ENCODE peak calls at places on chromosomes 3 and 15, in ten cellular contexts. U is IMR-90, H is HCT116, E is fibroblast of lung, B is kidney, J is keratinocyte, M is colonic mucosa, A is K562, Q is SK-N-SH, S is MM.1S. W is an unnamed sample.

GRCh38 chr3:122944671-122945151 is 82.9 kb downstream of the SEMA5B start:
- DNase-seq in H (no peak), B (peak), U (no peak), A (no peak), J (no peak), Q (no peak), E (peak), S (no peak), M (no peak), W (no peak)

GRCh38 chr3:66398228-66399025 is 102.4 kb downstream of the LRIG1 start:
- DNase-seq in Q (no peak), A (no peak), B (no peak), E (no peak), H (no peak), J (no peak), M (no peak), U (peak), S (no peak), W (no peak)

GRCh38 chr3:65844370-65844769 is 194.3 kb downstream of the MAGI1 start:
- DNase-seq in H (no peak), Q (no peak), B (no peak), E (no peak), J (no peak), S (no peak), M (no peak), A (no peak), U (no peak), W (no peak)

GRCh38 chr3:49609815-49610214 is 55.5 kb downstream of the BSN start:
- DNase-seq in Q (peak), U (no peak), H (no peak), B (no peak), E (no peak), J (no peak), S (no peak), A (no peak), M (no peak), W (no peak)

GRCh38 chr15:56168394-56168793 is 75.3 kb downstream of the RFX7 start:
- DNase-seq in H (no peak), S (no peak), E (peak), B (no peak), Q (no peak), M (no peak), U (peak), J (no peak), A (no peak), W (no peak)

GRCh38 chr15:81092559-81092902 is 41.5 kb upstream of the CFAP161 start:
- DNase-seq in M (no peak), J (no peak), A (no peak), Q (no peak), S (no peak), B (no peak), H (no peak), E (no peak), U (no peak), W (no peak)

GRCh38 chr3:197428117-197428761 is 127.5 kb downstream of the BDH1 start:
- DNase-seq in A (peak), E (peak), Q (peak), H (peak), B (peak), M (peak), U (peak), J (no peak), S (no peak), W (peak)

GRCh38 chr15:80429964-80430363 is 25.8 kb downstream of the ARNT2 start:
- DNase-seq in H (no peak), M (no peak), Q (no peak), B (no peak), J (no peak), S (no peak), A (no peak), U (no peak), E (no peak), W (no peak)

GRCh38 chr3:102089904-102090492 is 240.7 kb downstream of the NFKBIZ start:
- DNase-seq in S (no peak), H (no peak), E (peak), A (no peak), U (peak), B (no peak), Q (no peak), M (peak), J (no peak), W (no peak)

GRCh38 chr15:48073881-48074280 is 46.9 kb upstream of the SLC24A5 start:
- DNase-seq in U (no peak), J (no peak), M (no peak), Q (no peak), B (no peak), E (no peak), A (no peak), H (no peak), S (no peak), W (no peak)

GRCh38 chr3:185807455-185808068 is 17.3 kb downstream of the IGF2BP2 start:
- DNase-seq in S (no peak), A (no peak), M (no peak), E (peak), U (peak), Q (no peak), J (peak), H (peak), B (no peak), W (no peak)

GRCh38 chr15:80736571-80736970 is 41.5 kb downstream of the ABHD17C start:
- DNase-seq in U (peak), H (no peak), B (no peak), S (no peak), E (peak), M (no peak), J (no peak), Q (no peak), A (no peak), W (no peak)

GRCh38 chr3:141302364-141303141 is 65.8 kb upstream of the ZBTB38 start:
- DNase-seq in E (peak), M (no peak), J (peak), B (no peak), S (no peak), Q (no peak), U (peak), A (no peak), H (no peak), W (peak)

GRCh38 chr3:154243353-154243752 is 80.9 kb downstream of the DHX36 start:
- DNase-seq in J (no peak), Q (no peak), A (no peak), B (no peak), E (peak), U (peak), M (no peak), H (no peak), S (no peak), W (no peak)

GRCh38 chr3:102827386-102827785 is 392.6 kb downstream of the ZPLD1 start:
- DNase-seq in E (no peak), S (no peak), H (no peak), B (no peak), M (no peak), Q (no peak), J (no peak), A (no peak), U (no peak), W (no peak)

GRCh38 chr3:75176886-75177285 is 487.2 kb upstream of the FRG2C start:
- DNase-seq in M (no peak), B (no peak), J (no peak), A (no peak), U (no peak), H (no peak), Q (no peak), E (no peak), S (no peak), W (no peak)

GRCh38 chr3:182562274-182562673 is 231.0 kb upstream of the ATP11B start:
- DNase-seq in U (no peak), E (no peak), M (no peak), J (no peak), S (no peak), B (no peak), A (no peak), H (no peak), Q (no peak), W (no peak)

GRCh38 chr3:15815696-15816095 is 17.9 kb upstream of the ANKRD28 start:
- DNase-seq in J (no peak), B (no peak), H (peak), S (no peak), M (no peak), A (no peak), Q (peak), U (peak), E (peak), W (peak)

GRCh38 chr15:52680756-52681155 is 1.6 kb upstream of the ATOSA start:
- DNase-seq in Q (no peak), A (no peak), E (no peak), H (no peak), U (no peak), S (peak), M (no peak), J (no peak), B (no peak), W (peak)

GRCh38 chr3:166498439-166498838 is 661.2 kb upstream of the BCHE start:
- DNase-seq in H (no peak), M (no peak), Q (no peak), J (no peak), E (no peak), S (no peak), B (no peak), A (no peak), U (no peak), W (no peak)

GRCh38 chr3:12545473-12545791 is at the start of gene MKRN2OS:
- DNase-seq in U (peak), A (no peak), E (no peak), H (peak), J (peak), S (no peak), B (no peak), M (peak), Q (no peak), W (no peak)

GRCh38 chr3:140708815-140709214 is 31.0 kb downstream of the TRIM42 start:
- DNase-seq in B (no peak), M (no peak), H (no peak), A (no peak), Q (no peak), U (no peak), J (no peak), E (no peak), S (no peak), W (no peak)

GRCh38 chr15:71784719-71785118 is 25.6 kb upstream of the NR2E3 start:
- DNase-seq in A (peak), M (no peak), J (no peak), Q (no peak), B (no peak), S (no peak), H (no peak), E (no peak), U (no peak), W (no peak)

GRCh38 chr3:113623324-113623723 is 73.1 kb downstream of the USF3 start:
- DNase-seq in M (no peak), H (no peak), Q (no peak), S (no peak), U (no peak), J (no peak), B (no peak), A (no peak), E (no peak), W (no peak)

GRCh38 chr3:32502089-32502943 is at the start of gene CMTM6:
- DNase-seq in J (no peak), S (peak), M (peak), E (peak), B (peak), H (peak), Q (peak), U (peak), A (peak), W (peak)

GRCh38 chr15:75107905-75108838 is 84.8 kb downstream of the PPCDC start:
- DNase-seq in M (peak), S (peak), U (peak), H (peak), E (peak), J (peak), Q (no peak), B (peak), A (no peak), W (no peak)

GRCh38 chr3:851098-851790 is 241.6 kb upstream of the CNTN6 start:
- DNase-seq in J (no peak), M (no peak), S (peak), E (no peak), A (no peak), B (no peak), H (no peak), Q (no peak), U (no peak), W (no peak)

GRCh38 chr3:58463181-58463941 is 28.5 kb upstream of the KCTD6 start:
- DNase-seq in S (peak), U (peak), E (peak), A (peak), M (peak), B (peak), J (peak), H (peak), Q (peak), W (peak)

GRCh38 chr3:150870406-150870805 is 34.8 kb downstream of the MINDY4B start:
- DNase-seq in S (no peak), M (no peak), B (no peak), Q (no peak), J (no peak), E (peak), A (no peak), H (no peak), U (peak), W (no peak)

DNA sequence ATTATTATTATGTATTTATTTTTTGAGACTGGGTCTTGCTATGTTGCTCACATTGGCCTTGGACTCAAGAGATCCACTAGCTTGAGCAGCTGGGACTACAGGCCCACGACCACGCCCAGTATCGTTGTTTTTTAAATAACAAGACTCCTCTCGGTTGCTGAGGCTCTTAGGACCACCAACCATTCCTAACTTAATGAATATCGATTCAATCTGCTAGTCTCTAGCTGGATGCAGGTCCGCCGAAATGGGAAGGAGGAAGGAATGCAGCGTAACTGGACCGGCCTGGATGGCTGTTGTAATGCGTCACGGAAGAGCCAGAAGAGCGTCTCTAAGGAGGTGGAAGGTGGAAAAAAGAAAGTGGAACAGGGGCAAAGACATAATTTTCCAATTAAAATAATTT is 1.7 kb downstream of the ANXA2 start:
- DNase-seq in J (no peak), A (no peak), Q (no peak), U (no peak), B (no peak), M (no peak), H (no peak), S (no peak), E (peak), W (no peak)
- H3K9ac ChIP-seq in J (peak), A (no peak), Q (peak), U (peak), B (no peak), M (peak), H (peak), S (no peak), E (no peak), W (no peak)

DNA sequence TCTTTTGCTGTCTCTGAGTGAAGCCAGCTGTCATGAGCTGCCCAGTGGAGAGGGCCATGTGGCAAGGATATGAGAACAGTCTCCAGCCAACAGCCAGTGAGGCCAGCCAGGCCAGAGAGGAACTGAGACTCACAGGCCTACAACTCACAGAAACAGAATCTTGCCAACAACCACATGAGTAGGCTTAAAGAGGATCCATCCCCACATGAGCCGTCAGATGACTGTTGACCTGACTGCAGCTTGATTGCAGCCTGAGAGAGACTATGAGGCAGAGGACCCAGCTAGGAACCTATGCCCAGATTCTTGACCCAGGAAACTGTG is 133.5 kb downstream of the SMAD6 start:
- DNase-seq in J (no peak), B (no peak), S (no peak), M (no peak), H (no peak), U (peak), Q (no peak), E (peak), A (no peak), W (no peak)
- H3K27ac ChIP-seq in J (no peak), B (no peak), S (no peak), M (no peak), H (no peak), U (no peak), Q (no peak), E (no peak), A (no peak), W (no peak)

GRCh38 chr3:179107617-179108016 is 36.0 kb upstream of the ZMAT3 start:
- DNase-seq in U (no peak), Q (no peak), B (no peak), H (no peak), M (no peak), S (no peak), A (no peak), E (no peak), J (no peak), W (no peak)
- H3K9ac ChIP-seq in U (no peak), Q (no peak), B (no peak), H (no peak), M (no peak), S (no peak), A (no peak), E (no peak), J (no peak), W (no peak)

GRCh38 chr3:30598663-30599545 is 7.5 kb upstream of the TGFBR2 start:
- DNase-seq in S (no peak), B (no peak), Q (no peak), A (no peak), H (no peak), M (no peak), U (no peak), J (no peak), E (no peak), W (no peak)
- H3K27ac ChIP-seq in S (no peak), B (no peak), Q (no peak), A (no peak), H (peak), M (no peak), U (no peak), J (peak), E (no peak), W (no peak)

DNA sequence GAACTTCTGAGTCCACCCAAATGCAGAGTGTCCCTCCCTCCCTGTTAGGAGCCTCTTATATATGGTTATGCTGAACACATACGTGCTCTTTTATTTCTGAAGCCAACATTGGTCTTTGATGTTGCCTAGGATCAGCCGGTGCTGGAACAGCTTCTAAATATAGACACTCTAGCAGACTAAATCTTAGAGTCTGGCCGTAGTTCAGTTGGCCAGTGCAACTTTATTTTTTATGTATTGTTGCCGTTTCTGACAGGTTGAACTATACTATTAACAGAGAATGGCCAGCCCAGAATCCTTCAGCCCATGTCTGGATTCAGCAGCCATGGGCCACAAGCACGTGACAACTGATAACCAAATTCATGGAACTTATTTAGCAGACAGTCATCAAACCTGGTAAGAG is 128.6 kb downstream of the GHSR start:
- DNase-seq in J (no peak), Q (no peak), H (no peak), B (no peak), A (no peak), E (peak), S (no peak), M (no peak), U (no peak), W (no peak)
- H3K9ac ChIP-seq in J (no peak), Q (no peak), H (no peak), B (no peak), A (no peak), E (no peak), S (no peak), M (no peak), U (no peak), W (no peak)

W was measured in Karpas-422.